ENCODE peak calls at places on chromosomes 1 and 21, in six cellular contexts. S is CD8-positive, alpha-beta memory T cell; J is stomach; E is osteoblast; X is ovary; M is aorta. Z is an unnamed sample.

GRCh38 chr1:81547261-81547911 is 253.3 kb upstream of the ADGRL2 start:
- DNase-seq in M (no peak), S (no peak), X (no peak), J (no peak), E (no peak), Z (no peak)

GRCh38 chr1:220497220-220497756 is 30.6 kb upstream of the MARK1 start:
- DNase-seq in X (no peak), E (no peak), J (no peak), M (no peak), S (no peak), Z (no peak)

GRCh38 chr21:44874497-44875331 is 1.2 kb upstream of the PTTG1IP start:
- DNase-seq in E (peak; percentile 76), J (peak; percentile 66), X (peak; percentile 65), M (peak; percentile 93), S (peak; percentile 37), Z (peak; percentile 85)

GRCh38 chr1:22339237-22339636 is 112.4 kb upstream of the ZBTB40 start:
- DNase-seq in E (no peak), S (no peak), M (no peak), J (no peak), X (no peak), Z (no peak)

GRCh38 chr1:219130536-219130935 is 43.1 kb upstream of the LYPLAL1 start:
- DNase-seq in S (no peak), J (no peak), X (no peak), E (no peak), M (no peak), Z (no peak)

GRCh38 chr21:21200103-21200938 is 202.1 kb downstream of the NCAM2 start:
- DNase-seq in M (peak; percentile 74), E (peak; percentile 62), J (no peak), S (no peak), X (peak; percentile 61), Z (no peak)

GRCh38 chr1:200629876-200630514 is 9.4 kb upstream of the KIF14 start:
- DNase-seq in M (no peak), X (no peak), J (no peak), S (no peak), E (no peak), Z (no peak)

GRCh38 chr1:216071227-216071626 is 352.0 kb downstream of the USH2A start:
- DNase-seq in E (no peak), M (no peak), X (no peak), J (no peak), S (no peak), Z (no peak)

GRCh38 chr1:80656628-80657019 is 1144.1 kb upstream of the ADGRL2 start:
- DNase-seq in S (no peak), X (no peak), M (no peak), E (no peak), J (no peak), Z (no peak)

GRCh38 chr1:26027716-26028489 is 6.3 kb downstream of the EXTL1 start:
- DNase-seq in M (no peak), E (peak; percentile 81), S (no peak), J (no peak), X (no peak), Z (no peak)

GRCh38 chr1:150272379-150272840 is at the start of gene C1orf54:
- DNase-seq in E (peak; percentile 93), J (no peak), S (no peak), X (peak; percentile 50), M (peak; percentile 87), Z (peak; percentile 84)

GRCh38 chr1:185567006-185567405 is 167.2 kb upstream of the HMCN1 start:
- DNase-seq in E (no peak), X (no peak), S (peak; percentile 35), J (no peak), M (no peak), Z (no peak)

GRCh38 chr1:238898856-238899255 is 487.5 kb upstream of the CHRM3 start:
- DNase-seq in E (no peak), X (no peak), J (no peak), S (no peak), M (no peak), Z (no peak)

GRCh38 chr1:224457782-224458144 is 23.2 kb upstream of the WDR26 start:
- DNase-seq in M (no peak), E (no peak), S (no peak), J (no peak), X (no peak), Z (no peak)

GRCh38 chr1:224458296-224458695 is 23.7 kb upstream of the WDR26 start:
- DNase-seq in S (no peak), J (no peak), E (no peak), X (peak; percentile 18), M (no peak), Z (no peak)

GRCh38 chr1:224450956-224451350 is 16.4 kb upstream of the WDR26 start:
- DNase-seq in J (no peak), M (no peak), E (no peak), X (no peak), S (no peak), Z (no peak)

GRCh38 chr1:224456637-224456953 is 22.0 kb upstream of the WDR26 start:
- DNase-seq in M (no peak), X (no peak), J (no peak), E (no peak), S (no peak), Z (no peak)

GRCh38 chr1:224454337-224455055 is 19.9 kb upstream of the WDR26 start:
- DNase-seq in J (no peak), X (no peak), E (no peak), M (no peak), S (no peak), Z (no peak)
- H3K27ac ChIP-seq in J (peak overlapping the region; percentile 46), X (no peak overlapping the region), E (no peak overlapping the region), M (no peak overlapping the region), S (no peak overlapping the region), Z (no peak overlapping the region)

GRCh38 chr1:1013922-1014617 is 773 bp downstream of the ISG15 start:
- DNase-seq in J (peak; percentile 38), E (peak; percentile 49), X (no peak), S (no peak), M (no peak), Z (no peak)
- H3K4me3 ChIP-seq in J (peak overlapping the region; percentile 59), E (peak overlapping the region; percentile 99), X (peak overlapping the region; percentile 67), S (peak overlapping the region; percentile 87), M (no peak overlapping the region), Z (peak overlapping the region; percentile 80)

DNA sequence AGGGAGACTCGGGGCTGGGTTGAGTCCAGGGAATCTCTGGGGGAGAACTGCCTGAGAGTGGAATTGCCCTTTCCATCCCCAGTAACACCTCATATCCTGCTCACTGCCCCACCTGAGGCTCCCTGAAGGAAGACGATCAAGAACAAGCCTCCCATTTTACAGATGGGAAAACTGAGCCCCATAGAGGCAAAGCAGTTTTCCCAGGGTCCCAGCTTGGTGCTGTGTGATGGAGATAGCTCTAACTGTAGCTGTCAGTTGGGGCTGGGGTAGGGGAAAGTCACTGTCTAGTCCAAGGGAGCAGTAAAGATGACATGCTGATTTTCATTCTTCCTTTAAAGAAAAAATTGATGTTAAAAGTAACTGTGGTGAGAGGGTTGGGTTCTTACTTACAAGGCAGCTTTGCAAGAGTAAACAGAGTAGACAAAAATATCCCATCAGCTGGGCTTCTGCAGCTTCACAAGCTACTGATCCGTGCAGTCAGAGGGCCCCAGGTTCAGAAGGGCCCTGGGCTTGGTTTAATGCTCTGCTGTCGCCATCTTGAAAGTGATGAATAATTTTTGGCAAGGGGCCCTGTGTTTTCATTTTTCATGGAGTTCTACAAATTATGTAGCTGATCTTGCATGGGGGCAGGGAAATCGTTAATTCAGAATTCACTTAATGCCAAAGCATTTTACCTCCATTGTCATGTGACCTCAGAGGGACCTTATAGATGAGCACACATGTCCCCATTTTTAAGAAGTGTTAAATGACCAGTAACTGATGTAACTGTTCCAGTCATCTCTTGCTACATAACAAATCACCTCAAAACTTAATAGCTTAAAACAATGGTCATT is 17.6 kb upstream of the TNFRSF1B start:
- DNase-seq in S (no peak), X (no peak), E (peak; percentile 49), M (no peak), J (no peak), Z (no peak)
- H3K27ac ChIP-seq in S (peak overlapping the region; percentile 32), X (no peak overlapping the region), E (no peak overlapping the region), M (no peak overlapping the region), J (peak overlapping the region; percentile 68), Z (peak overlapping the region; percentile 61)

DNA sequence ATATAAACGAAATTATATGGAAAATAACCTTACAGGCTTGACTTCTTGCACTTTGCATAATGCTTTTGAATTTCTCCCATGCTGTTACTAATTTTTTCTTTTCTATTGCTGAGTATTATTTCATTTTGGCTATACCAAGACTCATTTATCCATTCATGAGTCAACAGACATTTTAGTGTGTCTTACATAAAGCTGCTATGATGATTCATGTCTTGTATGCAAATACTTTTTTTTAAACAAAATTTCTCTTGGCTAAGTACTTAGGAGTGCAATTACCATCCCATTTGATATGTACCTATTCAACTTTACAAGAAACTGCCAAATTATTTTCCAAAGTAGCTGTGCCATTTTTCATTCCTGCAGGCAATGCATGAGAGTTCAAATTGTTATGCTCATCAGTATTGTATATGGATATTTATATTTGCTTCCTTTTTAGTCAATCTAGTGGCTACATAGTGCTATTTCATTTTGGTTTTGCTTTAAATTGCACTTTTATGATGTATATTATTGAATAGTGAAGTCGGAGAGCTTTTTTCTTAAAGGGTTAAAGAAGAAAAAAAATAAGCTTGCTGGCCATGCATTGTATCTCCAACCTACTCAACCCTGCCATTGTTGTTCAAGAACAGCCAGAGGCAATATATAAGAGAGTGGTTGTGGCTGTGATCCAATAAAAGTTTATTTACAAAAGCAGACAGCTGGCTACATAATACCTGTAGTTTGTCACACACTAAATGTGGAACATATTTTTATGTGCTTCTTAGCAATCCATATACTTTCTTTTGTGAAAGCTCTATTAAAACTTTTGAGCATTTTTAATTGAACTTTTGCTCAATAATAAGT is 862.9 kb downstream of the KCNT2 start:
- DNase-seq in S (no peak), J (no peak), X (no peak), E (no peak), M (no peak), Z (no peak)
- H3K4me3 ChIP-seq in S (no peak overlapping the region), J (no peak overlapping the region), X (no peak overlapping the region), E (no peak overlapping the region), M (no peak overlapping the region), Z (no peak overlapping the region)

DNA sequence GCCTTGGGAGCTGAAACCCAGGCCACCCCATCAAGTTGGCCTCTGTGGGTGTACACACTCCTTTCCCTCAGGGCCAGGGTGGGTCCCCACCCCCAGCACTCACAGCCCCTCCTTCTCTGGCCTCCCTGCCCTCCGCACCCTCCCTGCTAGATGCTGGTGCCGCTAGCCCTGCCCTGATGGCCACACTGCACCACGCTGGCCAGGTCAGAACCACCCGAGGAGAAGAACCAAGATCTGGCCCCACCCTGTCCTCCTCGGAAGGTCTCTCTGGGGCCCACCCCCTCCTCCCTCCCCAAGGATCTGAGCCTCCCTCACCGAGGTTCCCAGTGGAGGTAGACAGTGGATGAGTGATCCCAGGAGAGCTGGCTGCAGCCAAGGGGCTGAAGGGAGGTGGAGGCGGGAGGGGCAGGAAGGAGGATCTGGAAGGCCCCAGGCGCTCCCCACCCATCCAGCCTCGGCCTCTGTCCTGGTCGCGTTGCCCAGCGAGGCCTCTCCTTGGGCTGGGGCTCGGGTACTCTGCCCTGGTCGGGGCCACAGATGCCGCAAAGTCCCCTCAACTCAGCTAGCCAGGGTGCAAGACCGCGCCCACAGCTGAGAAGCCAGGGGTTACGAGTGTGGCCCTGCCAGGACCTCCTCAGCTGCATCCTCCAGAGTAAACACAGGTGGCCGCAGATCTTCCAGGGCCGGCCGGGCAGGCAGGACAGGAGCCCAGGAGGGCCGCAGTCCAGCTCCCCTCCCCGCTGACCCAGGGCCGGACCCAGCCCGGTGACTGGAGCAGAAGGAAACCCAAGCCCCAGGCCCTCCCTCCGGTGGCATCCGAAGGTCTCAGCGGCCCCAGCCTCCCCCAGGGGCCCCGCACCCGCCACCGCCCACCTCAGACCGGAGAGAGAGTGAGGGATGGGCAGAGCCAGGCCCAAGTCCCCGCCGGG is 5.2 kb downstream of the B3GALT6 start:
- DNase-seq in J (peak; percentile 62), S (no peak), E (peak; percentile 88), M (no peak), X (no peak), Z (no peak)
- H3K27ac ChIP-seq in J (no peak overlapping the region), S (no peak overlapping the region), E (no peak overlapping the region), M (no peak overlapping the region), X (no peak overlapping the region), Z (no peak overlapping the region)

Z was measured in coronary artery.